ENCODE peak calls at places on chromosomes 2 and 18, in nine cellular contexts. Q is RWPE1, S is GM12892, A is GM13977, D is SJCRH30, J is T-helper 1 cell, W is amniotic stem cell, F is putamen, Y is glomerular endothelial cell. G is an unnamed sample.

GRCh38 chr2:239944706-239945551 is 80.2 kb downstream of the NDUFA10 start:
- DNase-seq in Q (no peak), S (peak; percentile 44), A (peak; percentile 61), D (no peak), J (no peak), W (no peak), F (peak; percentile 41), Y (no peak), G (no peak)

GRCh38 chr2:207503234-207503633 is 26.5 kb upstream of the CREB1 start:
- DNase-seq in Q (no peak), S (peak; percentile 14), A (peak; percentile 49), D (no peak), J (no peak), W (no peak), F (no peak), Y (no peak), G (peak; percentile 54)

GRCh38 chr2:23954325-23955014 is 14.2 kb downstream of the UBXN2A start:
- DNase-seq in Q (no peak), S (no peak), A (no peak), D (no peak), J (no peak), W (no peak), F (no peak), Y (no peak), G (peak; percentile 41)

GRCh38 chr18:8351173-8351572 is 258.1 kb upstream of the RAB12 start:
- DNase-seq in Q (no peak), S (no peak), A (no peak), D (no peak), J (no peak), W (no peak), F (no peak), Y (no peak), G (no peak)

GRCh38 chr2:238582159-238582558 is 155.4 kb downstream of the ASB1 start:
- DNase-seq in Q (no peak), S (no peak), A (no peak), D (peak; percentile 9), J (no peak), W (no peak), F (no peak), Y (no peak), G (no peak)

GRCh38 chr2:27903649-27904544 is 13.4 kb downstream of the BABAM2 start:
- DNase-seq in Q (peak; percentile 19), S (no peak), A (no peak), D (no peak), J (no peak), W (no peak), F (no peak), Y (no peak), G (no peak)

GRCh38 chr2:84904717-84905174 is 710 bp upstream of the TMSB10 start:
- DNase-seq in Q (no peak), S (no peak), A (no peak), D (peak; percentile 84), J (no peak), W (peak; percentile 39), F (no peak), Y (no peak), G (no peak)

GRCh38 chr2:161943012-161943411 is 131.0 kb downstream of the DPP4 start:
- DNase-seq in Q (no peak), S (no peak), A (no peak), D (no peak), J (no peak), W (no peak), F (no peak), Y (no peak), G (no peak)

GRCh38 chr18:41965856-41966255 is 10.8 kb downstream of the PIK3C3 start:
- DNase-seq in Q (no peak), S (no peak), A (no peak), D (no peak), J (no peak), W (no peak), F (no peak), Y (no peak), G (no peak)

GRCh38 chr2:124610141-124610540 is 585.1 kb downstream of the CNTNAP5 start:
- DNase-seq in Q (no peak), S (no peak), A (no peak), D (no peak), J (no peak), W (no peak), F (no peak), Y (no peak), G (no peak)

GRCh38 chr2:140234176-140234575 is 1454.0 kb upstream of the NXPH2 start:
- DNase-seq in Q (no peak), S (no peak), A (no peak), D (no peak), J (no peak), W (no peak), F (no peak), Y (no peak), G (no peak)

GRCh38 chr2:21268197-21268870 is 144.6 kb downstream of the TDRD15 start:
- DNase-seq in Q (no peak), S (no peak), A (no peak), D (no peak), J (no peak), W (no peak), F (no peak), Y (no peak), G (no peak)

GRCh38 chr2:59184281-59185020 is 943.3 kb upstream of the FANCL start:
- DNase-seq in Q (no peak), S (no peak), A (no peak), D (no peak), J (no peak), W (no peak), F (no peak), Y (no peak), G (no peak)

GRCh38 chr2:62467475-62468321 is 38.3 kb downstream of the TMEM17 start:
- DNase-seq in Q (no peak), S (no peak), A (no peak), D (peak; percentile 38), J (no peak), W (no peak), F (no peak), Y (no peak), G (peak; percentile 14)

GRCh38 chr2:166592750-166593149 is 98.7 kb upstream of the SCN7A start:
- DNase-seq in Q (no peak), S (no peak), A (no peak), D (no peak), J (no peak), W (no peak), F (no peak), Y (no peak), G (no peak)

GRCh38 chr2:189899101-189899500 is 114.9 kb downstream of the PMS1 start:
- DNase-seq in Q (no peak), S (no peak), A (no peak), D (no peak), J (no peak), W (no peak), F (no peak), Y (no peak), G (no peak)

GRCh38 chr2:28398101-28398834 is 5.6 kb downstream of the FOSL2 start:
- DNase-seq in Q (no peak), S (no peak), A (no peak), D (peak; percentile 55), J (no peak), W (peak; percentile 11), F (no peak), Y (no peak), G (no peak)

GRCh38 chr2:202147775-202148174 is 74.7 kb downstream of the KIAA2012 start:
- DNase-seq in Q (no peak), S (no peak), A (no peak), D (no peak), J (no peak), W (no peak), F (no peak), Y (no peak), G (no peak)

GRCh38 chr2:241860184-241861078 is 1.7 kb upstream of the PDCD1 start:
- DNase-seq in Q (no peak), S (no peak), A (peak; percentile 67), D (peak; percentile 62), J (no peak), W (no peak), F (no peak), Y (no peak), G (peak; percentile 36)

GRCh38 chr2:233853353-233853752 is 982 bp downstream of the HJURP start:
- DNase-seq in Q (no peak), S (no peak), A (no peak), D (peak; percentile 10), J (no peak), W (no peak), F (no peak), Y (no peak), G (no peak)

GRCh38 chr2:75528221-75528977 is 32.3 kb downstream of the EVA1A start:
- DNase-seq in Q (no peak), S (no peak), A (no peak), D (peak; percentile 21), J (no peak), W (no peak), F (no peak), Y (no peak), G (no peak)

GRCh38 chr2:43343573-43344304 is 117.3 kb upstream of the ZFP36L2 start:
- DNase-seq in Q (no peak), S (no peak), A (no peak), D (peak; percentile 76), J (no peak), W (peak; percentile 68), F (peak; percentile 16), Y (no peak), G (no peak)

GRCh38 chr2:133457862-133458261 is 110.4 kb downstream of the NCKAP5 start:
- DNase-seq in Q (no peak), S (no peak), A (no peak), D (no peak), J (no peak), W (no peak), F (no peak), Y (no peak), G (no peak)

GRCh38 chr18:54240629-54241107 is 16.2 kb upstream of the MBD2 start:
- DNase-seq in Q (no peak), S (no peak), A (no peak), D (no peak), J (no peak), W (no peak), F (no peak), Y (no peak), G (no peak)

GRCh38 chr2:239801404-239802100 is 223.6 kb downstream of the NDUFA10 start:
- DNase-seq in Q (no peak), S (no peak), A (no peak), D (no peak), J (no peak), W (no peak), F (no peak), Y (no peak), G (no peak)

GRCh38 chr18:79798346-79798998 is 734 bp downstream of the KCNG2 start:
- DNase-seq in Q (no peak), S (no peak), A (peak; percentile 42), D (no peak), J (no peak), W (no peak), F (no peak), Y (no peak), G (no peak)

GRCh38 chr18:7084766-7085080 is 32.9 kb downstream of the LAMA1 start:
- DNase-seq in Q (peak; percentile 23), S (no peak), A (no peak), D (no peak), J (no peak), W (peak; percentile 30), F (no peak), Y (no peak), G (no peak)

GRCh38 chr18:60145776-60146175 is 226.8 kb downstream of the MC4R start:
- DNase-seq in Q (no peak), S (no peak), A (no peak), D (no peak), J (no peak), W (no peak), F (no peak), Y (no peak), G (no peak)

GRCh38 chr2:161112885-161113284 is 47.3 kb upstream of the TANK start:
- DNase-seq in Q (no peak), S (no peak), A (no peak), D (peak; percentile 60), J (no peak), W (no peak), F (no peak), Y (no peak), G (no peak)

GRCh38 chr2:186059096-186059495 is 320.5 kb downstream of the FSIP2 start:
- DNase-seq in Q (no peak), S (no peak), A (no peak), D (peak; percentile 78), J (no peak), W (no peak), F (peak; percentile 3), Y (peak; percentile 2), G (no peak)

GRCh38 chr18:56278643-56279042 is 359.7 kb downstream of the TXNL1 start:
- DNase-seq in Q (no peak), S (no peak), A (no peak), D (no peak), J (no peak), W (no peak), F (no peak), Y (no peak), G (no peak)

G was measured in GM12865.